ENCODE peak calls at places on chromosomes 13 and 19, in six cellular contexts. Z is D341Med, C is Right ventricle myocardium superior, K is RWPE1, G is left ventricle myocardium superior, N is amygdala. M is an unnamed sample.

GRCh38 chr13:110836600-110836903 is 78.3 kb downstream of the ANKRD10 start:
- DNase-seq in N (no peak), K (no peak), Z (no peak), G (no peak), C (no peak), M (no peak)

GRCh38 chr13:77733674-77734073 is 36.2 kb downstream of the SLAIN1 start:
- DNase-seq in C (no peak), K (no peak), G (no peak), Z (peak), N (no peak), M (no peak)

GRCh38 chr19:55383789-55384575 is at the start of gene TMEM238:
- DNase-seq in K (no peak), C (peak), G (peak), Z (no peak), N (no peak), M (no peak)

GRCh38 chr13:44365008-44365407 is 8.6 kb upstream of the SERP2 start:
- DNase-seq in G (no peak), C (no peak), Z (no peak), N (no peak), K (peak), M (no peak)

GRCh38 chr13:40315416-40316064 is 350.9 kb downstream of the FOXO1 start:
- DNase-seq in N (no peak), K (peak), Z (no peak), G (peak), C (no peak), M (no peak)

GRCh38 chr13:70874646-70875045 is 766.4 kb upstream of the KLHL1 start:
- DNase-seq in C (no peak), N (no peak), K (no peak), Z (no peak), G (no peak), M (no peak)

GRCh38 chr19:7293795-7294570 is at the start of gene INSR:
- DNase-seq in Z (peak), N (peak), K (peak), G (peak), C (peak), M (peak)

GRCh38 chr13:35343417-35343816 is 133.1 kb downstream of the MAB21L1 start:
- DNase-seq in N (no peak), K (no peak), G (no peak), C (no peak), Z (no peak), M (no peak)

GRCh38 chr13:20964904-20965303 is 62.4 kb upstream of the XPO4 start:
- DNase-seq in N (no peak), C (no peak), G (no peak), K (no peak), Z (no peak), M (no peak)

GRCh38 chr19:3243851-3244700 is 19.6 kb downstream of the CELF5 start:
- DNase-seq in C (no peak), Z (no peak), K (no peak), N (no peak), G (peak), M (peak)

GRCh38 chr19:43455321-43456113 is 9.9 kb downstream of the LYPD3 start:
- DNase-seq in C (no peak), G (no peak), N (no peak), Z (no peak), K (no peak), M (no peak)

GRCh38 chr13:22837980-22838615 is 342.7 kb upstream of the SGCG start:
- DNase-seq in K (no peak), C (no peak), N (no peak), Z (no peak), G (peak), M (no peak)